ENCODE peak calls at places on chromosomes 3 and 15, in seven cellular contexts. T is heart left ventricle; J is NCI-H460; H is NCI-H446 treated with DMSO at 0.1 percent for 48 hours; E is bronchial epithelial cell; O is activated T-cell treated with anti-CD3 and anti-CD28 coated beads for 1 hour; V is activated CD4-positive, alpha-beta T cell treated with anti-CD3 and anti-CD28 coated beads for 48 hours. K is an unnamed sample.

GRCh38 chr3:52801839-52802238 is 7.2 kb downstream of the ITIH3 start:
- DNase-seq in T (no peak), E (no peak), J (no peak), V (no peak), O (no peak), H (no peak), K (no peak)

GRCh38 chr3:138688871-138689299 is 80.3 kb downstream of the FAIM start:
- DNase-seq in H (no peak), E (peak), T (no peak), O (no peak), J (no peak), V (no peak), K (no peak)

GRCh38 chr3:127986803-127987202 is 65.4 kb upstream of the SEC61A1 start:
- DNase-seq in V (no peak), J (no peak), H (no peak), E (no peak), T (peak), O (no peak), K (no peak)

GRCh38 chr3:150334974-150335373 is 73.1 kb upstream of the TSC22D2 start:
- DNase-seq in T (no peak), V (no peak), O (no peak), E (peak), J (no peak), H (no peak), K (no peak)

GRCh38 chr3:42497009-42497731 is 5.3 kb upstream of the VIPR1 start:
- DNase-seq in O (no peak), E (no peak), V (no peak), H (no peak), T (no peak), J (no peak), K (no peak)

GRCh38 chr3:58034738-58035511 is 26.7 kb downstream of the FLNB start:
- DNase-seq in O (no peak), H (no peak), V (peak), J (no peak), T (no peak), E (no peak), K (no peak)

GRCh38 chr15:67547836-67548531 is 5.5 kb downstream of the MAP2K5 start:
- DNase-seq in J (no peak), E (peak), T (no peak), H (no peak), V (no peak), O (no peak), K (no peak)

GRCh38 chr15:30670056-30670455 is 44.1 kb downstream of the ARHGAP11B start:
- DNase-seq in J (no peak), V (no peak), T (no peak), H (no peak), E (no peak), O (no peak), K (no peak)

GRCh38 chr3:124860599-124860998 is 26.6 kb downstream of the ITGB5 start:
- DNase-seq in E (peak), O (no peak), H (peak), T (peak), J (no peak), V (no peak), K (no peak)

GRCh38 chr3:113211370-113212154 is at the start of gene BOC:
- DNase-seq in V (peak), J (no peak), E (peak), H (peak), O (no peak), T (peak), K (peak)

GRCh38 chr3:18649666-18650363 is 224.7 kb upstream of the SATB1 start:
- DNase-seq in H (no peak), T (no peak), O (no peak), E (no peak), V (peak), J (no peak), K (no peak)

GRCh38 chr3:127394031-127394430 is 106.2 kb upstream of the PRR20G start:
- DNase-seq in E (no peak), V (no peak), H (no peak), J (no peak), O (no peak), T (no peak), K (no peak)

GRCh38 chr3:120908803-120909601 is 997 bp downstream of the STXBP5L start:
- DNase-seq in J (no peak), E (no peak), V (no peak), H (no peak), T (no peak), O (no peak), K (peak)

GRCh38 chr3:124769462-124769861 is 39.2 kb downstream of the UMPS start:
- DNase-seq in J (no peak), O (no peak), E (no peak), V (no peak), T (no peak), H (no peak), K (no peak)

GRCh38 chr15:63987979-63988378 is 58.3 kb downstream of the DAPK2 start:
- DNase-seq in T (peak), E (no peak), J (no peak), V (no peak), H (no peak), O (no peak), K (no peak)

GRCh38 chr3:127276396-127276795 is 11.4 kb downstream of the PRR20G start:
- DNase-seq in H (no peak), E (no peak), T (no peak), O (no peak), V (no peak), J (no peak), K (no peak)

GRCh38 chr3:111859061-111859973 is at the start of gene PHLDB2:
- DNase-seq in T (peak), J (peak), V (peak), O (peak), H (no peak), E (peak), K (peak)

GRCh38 chr3:16200411-16200810 is 25.9 kb downstream of the GALNT15 start:
- DNase-seq in E (peak), J (no peak), V (peak), O (no peak), H (no peak), T (no peak), K (no peak)

GRCh38 chr15:101326462-101327146 is 31.6 kb upstream of the SNRPA1 start:
- DNase-seq in E (no peak), V (no peak), J (no peak), H (no peak), T (no peak), O (no peak), K (no peak)

GRCh38 chr3:30747771-30748281 is 141.4 kb downstream of the TGFBR2 start:
- DNase-seq in V (no peak), H (peak), O (no peak), E (peak), J (no peak), T (no peak), K (peak)

GRCh38 chr15:68268405-68268804 is 9.1 kb upstream of the FEM1B start:
- DNase-seq in V (no peak), T (no peak), H (no peak), O (no peak), E (peak), J (no peak), K (no peak)

GRCh38 chr3:55245391-55245790 is 241.7 kb downstream of the WNT5A start:
- DNase-seq in V (no peak), O (no peak), T (no peak), H (no peak), E (no peak), J (no peak), K (no peak)

GRCh38 chr15:38611228-38611627 is 46.6 kb upstream of the RASGRP1 start:
- DNase-seq in O (no peak), E (no peak), J (no peak), T (no peak), H (no peak), V (peak), K (no peak)

GRCh38 chr15:52440414-52440813 is 88.3 kb downstream of the MYO5A start:
- DNase-seq in O (no peak), V (peak), J (no peak), T (no peak), H (no peak), E (peak), K (no peak)

GRCh38 chr15:66682865-66683264 is 19.2 kb upstream of the SMAD6 start:
- DNase-seq in E (peak), V (no peak), O (no peak), T (no peak), J (no peak), H (no peak), K (no peak)

GRCh38 chr3:107143206-107143605 is 234.0 kb upstream of the CCDC54 start:
- DNase-seq in H (no peak), V (no peak), T (no peak), O (no peak), E (no peak), J (no peak), K (peak)

K was measured in DMS 273 treated with DMSO at 0.1 percent for 48 hours.